ENCODE peak calls at places on chromosomes 13 and 19, in eight cellular contexts. One of them, this sample, is unnamed.

GRCh38 chr19:19642506-19643157 is 825 bp downstream of the GMIP start:
- DNase-seq in heart right ventricle: no peak
- DNase-seq in H1: no peak
- DNase-seq in spleen: no peak
- DNase-seq in psoas muscle: no peak
- DNase-seq in DND-41: peak
- DNase-seq in uterus: no peak
- DNase-seq in A673: peak
- DNase-seq in this sample: no peak

GRCh38 chr13:44758595-44759221 is 182.6 kb upstream of the TSC22D1 start:
- DNase-seq in spleen: no peak
- DNase-seq in psoas muscle: no peak
- DNase-seq in DND-41: no peak
- DNase-seq in H1: no peak
- DNase-seq in uterus: no peak
- DNase-seq in A673: peak
- DNase-seq in heart right ventricle: no peak
- DNase-seq in this sample: no peak

GRCh38 chr13:69683921-69684663 is 423.5 kb upstream of the ATXN8OS start:
- DNase-seq in spleen: no peak
- DNase-seq in psoas muscle: no peak
- DNase-seq in H1: no peak
- DNase-seq in DND-41: no peak
- DNase-seq in heart right ventricle: no peak
- DNase-seq in A673: no peak
- DNase-seq in uterus: no peak
- DNase-seq in this sample: no peak

GRCh38 chr19:54403054-54403453 is 12.2 kb upstream of the TTYH1 start:
- DNase-seq in psoas muscle: no peak
- DNase-seq in spleen: no peak
- DNase-seq in uterus: no peak
- DNase-seq in heart right ventricle: no peak
- DNase-seq in H1: no peak
- DNase-seq in A673: no peak
- DNase-seq in DND-41: no peak
- DNase-seq in this sample: no peak

GRCh38 chr13:105202384-105202783 is 1333.1 kb downstream of the EFNB2 start:
- DNase-seq in A673: peak
- DNase-seq in spleen: no peak
- DNase-seq in heart right ventricle: no peak
- DNase-seq in DND-41: no peak
- DNase-seq in psoas muscle: no peak
- DNase-seq in uterus: no peak
- DNase-seq in H1: no peak
- DNase-seq in this sample: no peak

GRCh38 chr13:48624016-48624415 is 29.7 kb upstream of the CYSLTR2 start:
- DNase-seq in DND-41: no peak
- DNase-seq in A673: no peak
- DNase-seq in H1: no peak
- DNase-seq in heart right ventricle: no peak
- DNase-seq in spleen: no peak
- DNase-seq in uterus: no peak
- DNase-seq in psoas muscle: no peak
- DNase-seq in this sample: no peak

GRCh38 chr19:1266818-1267440 is 2.2 kb upstream of the CIRBP start:
- DNase-seq in spleen: peak
- DNase-seq in A673: no peak
- DNase-seq in uterus: peak
- DNase-seq in H1: peak
- DNase-seq in heart right ventricle: peak
- DNase-seq in DND-41: peak
- DNase-seq in psoas muscle: peak
- DNase-seq in this sample: peak

GRCh38 chr13:33125821-33126570 is 109.8 kb downstream of the KL start:
- DNase-seq in psoas muscle: peak
- DNase-seq in A673: peak
- DNase-seq in uterus: peak
- DNase-seq in DND-41: no peak
- DNase-seq in H1: no peak
- DNase-seq in heart right ventricle: peak
- DNase-seq in spleen: no peak
- DNase-seq in this sample: peak

GRCh38 chr19:49355890-49356289 is 6.3 kb downstream of the TEAD2 start:
- DNase-seq in DND-41: peak
- DNase-seq in heart right ventricle: no peak
- DNase-seq in A673: peak
- DNase-seq in H1: no peak
- DNase-seq in psoas muscle: peak
- DNase-seq in uterus: peak
- DNase-seq in spleen: no peak
- DNase-seq in this sample: no peak

GRCh38 chr13:61891420-61891819 is 475.8 kb upstream of the PCDH20 start:
- DNase-seq in A673: no peak
- DNase-seq in DND-41: no peak
- DNase-seq in psoas muscle: no peak
- DNase-seq in uterus: no peak
- DNase-seq in H1: no peak
- DNase-seq in heart right ventricle: no peak
- DNase-seq in spleen: no peak
- DNase-seq in this sample: no peak

GRCh38 chr13:44266305-44266704 is 107.3 kb upstream of the SERP2 start:
- DNase-seq in spleen: no peak
- DNase-seq in heart right ventricle: no peak
- DNase-seq in H1: no peak
- DNase-seq in A673: no peak
- DNase-seq in psoas muscle: no peak
- DNase-seq in DND-41: no peak
- DNase-seq in uterus: no peak
- DNase-seq in this sample: no peak

GRCh38 chr13:87669379-87669978 is 1.7 kb upstream of the SLITRK5 start:
- DNase-seq in uterus: no peak
- DNase-seq in psoas muscle: no peak
- DNase-seq in H1: no peak
- DNase-seq in heart right ventricle: no peak
- DNase-seq in A673: peak
- DNase-seq in DND-41: no peak
- DNase-seq in spleen: no peak
- DNase-seq in this sample: no peak

GRCh38 chr13:112973577-112973951 is 4.5 kb downstream of the MCF2L start:
- DNase-seq in H1: no peak
- DNase-seq in A673: no peak
- DNase-seq in heart right ventricle: no peak
- DNase-seq in psoas muscle: no peak
- DNase-seq in spleen: peak
- DNase-seq in uterus: no peak
- DNase-seq in DND-41: no peak
- DNase-seq in this sample: no peak

GRCh38 chr13:27172495-27172842 is 858 bp upstream of the USP12 start:
- DNase-seq in psoas muscle: no peak
- DNase-seq in DND-41: peak
- DNase-seq in A673: no peak
- DNase-seq in heart right ventricle: peak
- DNase-seq in spleen: no peak
- DNase-seq in uterus: no peak
- DNase-seq in H1: no peak
- DNase-seq in this sample: no peak

GRCh38 chr19:46716013-46716671 is 772 bp downstream of the PRKD2 start:
- DNase-seq in uterus: no peak
- DNase-seq in A673: no peak
- DNase-seq in H1: peak
- DNase-seq in DND-41: peak
- DNase-seq in heart right ventricle: no peak
- DNase-seq in psoas muscle: no peak
- DNase-seq in spleen: peak
- DNase-seq in this sample: no peak

GRCh38 chr13:20297181-20297580 is 65.1 kb upstream of the GJB6 start:
- DNase-seq in heart right ventricle: no peak
- DNase-seq in uterus: no peak
- DNase-seq in H1: no peak
- DNase-seq in spleen: no peak
- DNase-seq in psoas muscle: no peak
- DNase-seq in A673: no peak
- DNase-seq in DND-41: no peak
- DNase-seq in this sample: no peak

GRCh38 chr19:10998045-10998533 is 37.3 kb downstream of the SMARCA4 start:
- DNase-seq in spleen: no peak
- DNase-seq in H1: no peak
- DNase-seq in psoas muscle: peak
- DNase-seq in DND-41: no peak
- DNase-seq in A673: no peak
- DNase-seq in uterus: no peak
- DNase-seq in heart right ventricle: no peak
- DNase-seq in this sample: peak

GRCh38 chr13:111973186-111974064 is 93.5 kb upstream of the SOX1 start:
- DNase-seq in H1: no peak
- DNase-seq in DND-41: no peak
- DNase-seq in uterus: no peak
- DNase-seq in spleen: no peak
- DNase-seq in A673: no peak
- DNase-seq in psoas muscle: no peak
- DNase-seq in heart right ventricle: no peak
- DNase-seq in this sample: no peak

GRCh38 chr19:4326837-4327251 is 11.8 kb downstream of the STAP2 start:
- DNase-seq in H1: peak
- DNase-seq in heart right ventricle: no peak
- DNase-seq in uterus: no peak
- DNase-seq in A673: peak
- DNase-seq in spleen: peak
- DNase-seq in DND-41: no peak
- DNase-seq in psoas muscle: no peak
- DNase-seq in this sample: no peak

GRCh38 chr19:6103217-6103644 is 7.1 kb downstream of the RFX2 start:
- DNase-seq in A673: no peak
- DNase-seq in uterus: peak
- DNase-seq in H1: no peak
- DNase-seq in psoas muscle: peak
- DNase-seq in spleen: no peak
- DNase-seq in DND-41: no peak
- DNase-seq in heart right ventricle: peak
- DNase-seq in this sample: peak

DNA sequence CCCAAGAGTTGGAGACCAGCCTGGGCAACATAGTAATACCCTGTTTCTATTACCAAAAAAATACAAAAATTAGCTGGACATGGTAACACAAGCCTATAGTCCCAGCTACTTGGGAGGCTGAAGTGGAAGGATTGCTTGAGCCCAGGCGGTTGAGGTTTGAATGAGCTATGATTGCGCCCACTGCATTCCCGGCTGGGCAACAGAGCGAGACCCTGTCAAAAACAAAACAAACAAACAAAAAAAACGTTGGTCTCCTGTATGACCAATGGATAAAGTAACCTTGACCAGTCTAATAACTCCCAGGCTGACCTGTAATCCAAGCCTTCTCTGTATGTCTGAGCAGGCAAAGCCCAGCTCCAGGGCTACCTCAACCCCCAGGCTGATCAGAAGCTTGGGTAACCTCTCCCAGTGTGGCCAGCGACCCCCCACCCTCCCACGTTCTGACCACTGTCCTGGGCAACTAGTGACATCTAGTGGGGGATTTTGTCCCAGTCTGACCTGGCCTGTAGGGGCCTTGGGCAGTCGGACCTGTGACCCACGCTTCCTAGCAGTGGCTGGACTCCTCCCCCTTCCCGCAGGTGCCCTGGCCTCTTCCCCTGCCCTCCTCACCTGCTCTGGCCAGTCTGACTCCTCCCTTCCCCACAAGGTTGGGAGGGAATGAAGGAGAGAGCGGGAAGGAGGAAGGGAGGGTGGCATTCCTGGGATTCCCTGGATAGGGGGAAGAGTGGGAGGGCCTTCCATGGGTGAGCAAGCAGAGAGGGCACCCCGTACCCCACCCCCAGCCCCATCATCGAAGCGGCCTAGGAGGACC is 1.0 kb upstream of the BCAM start:
- DNase-seq in spleen: no peak
- DNase-seq in A673: no peak
- DNase-seq in DND-41: no peak
- DNase-seq in H1: no peak
- DNase-seq in heart right ventricle: peak
- DNase-seq in uterus: peak
- DNase-seq in psoas muscle: no peak
- DNase-seq in this sample: peak
- TF ChIP-seq CTCF in spleen: peak
- TF ChIP-seq CTCF in A673: peak
- TF ChIP-seq CTCF in DND-41: no peak
- TF ChIP-seq CTCF in H1: peak
- TF ChIP-seq CTCF in heart right ventricle: peak
- TF ChIP-seq CTCF in uterus: peak
- TF ChIP-seq CTCF in psoas muscle: peak
- TF ChIP-seq CTCF in this sample: no peak

GRCh38 chr13:79528759-79529191 is 47.8 kb downstream of the NDFIP2 start:
- DNase-seq in uterus: no peak
- DNase-seq in psoas muscle: no peak
- DNase-seq in H1: no peak
- DNase-seq in DND-41: no peak
- DNase-seq in heart right ventricle: no peak
- DNase-seq in A673: peak
- DNase-seq in spleen: no peak
- DNase-seq in this sample: no peak
- H3K27ac ChIP-seq in uterus: no peak
- H3K27ac ChIP-seq in psoas muscle: no peak
- H3K27ac ChIP-seq in H1: no peak
- H3K27ac ChIP-seq in DND-41: no peak
- H3K27ac ChIP-seq in heart right ventricle: no peak
- H3K27ac ChIP-seq in A673: no peak
- H3K27ac ChIP-seq in spleen: no peak
- H3K27ac ChIP-seq in this sample: no peak

DNA sequence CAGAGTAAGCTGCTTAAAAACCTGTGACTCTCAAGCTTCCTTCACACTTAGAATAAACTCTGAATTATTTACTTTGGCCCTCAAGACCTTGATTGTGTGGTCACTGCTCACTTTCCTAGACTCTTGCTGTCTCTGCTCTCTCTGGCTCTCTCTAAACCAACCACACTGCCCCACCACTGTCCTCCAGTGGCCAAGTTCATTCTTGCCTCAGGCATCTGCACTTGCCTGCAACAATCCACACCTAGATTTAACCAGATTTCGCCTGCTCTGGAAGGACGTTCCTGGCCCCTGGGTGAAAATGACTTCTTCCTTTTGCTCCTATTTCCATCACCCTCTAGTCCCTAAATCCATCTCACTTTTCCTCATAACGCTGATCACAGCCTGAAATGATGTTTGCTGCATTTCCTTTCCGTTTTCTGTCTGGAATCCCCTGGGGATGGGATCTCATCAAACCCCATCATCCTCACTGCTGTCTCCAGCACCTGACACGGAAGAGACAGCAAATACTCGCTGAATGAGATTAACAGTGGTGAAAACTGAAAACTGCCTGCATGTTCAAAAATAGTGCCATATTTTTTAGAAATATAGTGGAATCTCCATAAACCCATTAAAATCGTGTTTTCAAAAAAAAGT is 232.6 kb downstream of the UQCRFS1 start:
- DNase-seq in psoas muscle: no peak
- DNase-seq in heart right ventricle: no peak
- DNase-seq in DND-41: no peak
- DNase-seq in spleen: no peak
- DNase-seq in H1: no peak
- DNase-seq in A673: no peak
- DNase-seq in uterus: no peak
- DNase-seq in this sample: no peak
- TF ChIP-seq CTCF in psoas muscle: no peak
- TF ChIP-seq CTCF in heart right ventricle: peak
- TF ChIP-seq CTCF in DND-41: no peak
- TF ChIP-seq CTCF in spleen: no peak
- TF ChIP-seq CTCF in H1: peak
- TF ChIP-seq CTCF in A673: no peak
- TF ChIP-seq CTCF in uterus: no peak
- TF ChIP-seq CTCF in this sample: no peak

GRCh38 chr13:28492527-28493367 is 2.2 kb downstream of the FLT1 start:
- DNase-seq in spleen: no peak
- DNase-seq in DND-41: peak
- DNase-seq in A673: no peak
- DNase-seq in psoas muscle: no peak
- DNase-seq in H1: no peak
- DNase-seq in heart right ventricle: no peak
- DNase-seq in uterus: no peak
- DNase-seq in this sample: no peak
- H3K27ac ChIP-seq in spleen: no peak
- H3K27ac ChIP-seq in DND-41: no peak
- H3K27ac ChIP-seq in A673: no peak
- H3K27ac ChIP-seq in psoas muscle: peak
- H3K27ac ChIP-seq in H1: no peak
- H3K27ac ChIP-seq in heart right ventricle: peak
- H3K27ac ChIP-seq in uterus: no peak
- H3K27ac ChIP-seq in this sample: no peak